ENCODE peak calls at places on chromosomes 13 and 19, in six cellular contexts. Z, S, I, Y, R and V are unnamed samples.

GRCh38 chr13:59490651-59491050 is 673.1 kb downstream of the DIAPH3 start:
- DNase-seq in I (no peak), Y (no peak), R (no peak), Z (no peak), S (no peak), V (no peak)

GRCh38 chr13:44679602-44680001 is 103.5 kb upstream of the TSC22D1 start:
- DNase-seq in Y (peak), R (no peak), I (no peak), S (no peak), Z (peak), V (no peak)

GRCh38 chr19:50702870-50703829 is 16.5 kb downstream of the SHANK1 start:
- DNase-seq in Y (no peak), Z (peak), S (no peak), I (no peak), R (no peak), V (no peak)

GRCh38 chr13:24985102-24985501 is 110.8 kb upstream of the PABPC3 start:
- DNase-seq in Z (no peak), R (peak), I (no peak), S (no peak), Y (no peak), V (peak)

GRCh38 chr13:42071667-42072419 is 23.4 kb downstream of the DGKH start:
- DNase-seq in Z (peak), Y (peak), R (no peak), I (no peak), S (no peak), V (no peak)

GRCh38 chr13:47085346-47085745 is 188.5 kb upstream of the HTR2A start:
- DNase-seq in I (no peak), Z (peak), S (no peak), Y (no peak), R (no peak), V (no peak)

GRCh38 chr19:6234527-6234926 is 45.2 kb downstream of the MLLT1 start:
- DNase-seq in Z (peak), S (no peak), R (no peak), Y (peak), I (no peak), V (no peak)

GRCh38 chr19:979318-979741 is 4.8 kb upstream of the WDR18 start:
- DNase-seq in Y (peak), Z (no peak), R (no peak), I (no peak), S (no peak), V (no peak)

GRCh38 chr13:38334845-38335244 is 14.8 kb upstream of the UFM1 start:
- DNase-seq in S (no peak), Y (no peak), R (no peak), Z (no peak), I (no peak), V (no peak)

GRCh38 chr13:28792992-28793391 is 27.1 kb upstream of the MTUS2 start:
- DNase-seq in Y (peak), Z (peak), I (no peak), R (no peak), S (no peak), V (no peak)

GRCh38 chr13:75369986-75370385 is 112.0 kb downstream of the TBC1D4 start:
- DNase-seq in R (no peak), Z (no peak), S (no peak), I (no peak), Y (no peak), V (no peak)

GRCh38 chr13:26052136-26052736 is 420 bp upstream of the SHISA2 start:
- DNase-seq in Z (no peak), S (no peak), R (peak), I (no peak), Y (no peak), V (no peak)

GRCh38 chr13:74134777-74135305 is 637 bp upstream of the KLF12 start:
- DNase-seq in Y (no peak), Z (no peak), R (peak), I (no peak), S (no peak), V (no peak)

GRCh38 chr13:77832339-77833100 is 86.1 kb downstream of the EDNRB start:
- DNase-seq in Y (peak), I (no peak), Z (peak), R (no peak), S (no peak), V (no peak)

GRCh38 chr19:48632692-48633147 is 4.5 kb downstream of the DBP start:
- DNase-seq in S (no peak), Z (peak), R (no peak), Y (no peak), I (no peak), V (no peak)

GRCh38 chr19:45117167-45117594 is 24.2 kb downstream of the PPP1R37 start:
- DNase-seq in Z (peak), R (no peak), Y (peak), S (no peak), I (no peak), V (no peak)

GRCh38 chr13:71412231-71412630 is 454.8 kb downstream of the DACH1 start:
- DNase-seq in Z (no peak), Y (peak), R (no peak), I (no peak), S (no peak), V (no peak)

GRCh38 chr19:17441241-17442135 is 7.0 kb downstream of the TMEM221 start:
- DNase-seq in I (no peak), R (peak), Z (no peak), S (no peak), Y (peak), V (peak)

GRCh38 chr13:77002590-77003190 is 10.8 kb downstream of the CLN5 start:
- DNase-seq in S (no peak), Y (peak), Z (peak), I (no peak), R (peak), V (no peak)

GRCh38 chr13:50757021-50757420 is 86.5 kb downstream of the DLEU7 start:
- DNase-seq in S (no peak), I (no peak), R (no peak), Y (peak), Z (no peak), V (no peak)

GRCh38 chr19:56111601-56112312 is 9.3 kb downstream of the ZNF787 start:
- DNase-seq in I (no peak), R (no peak), Y (no peak), S (no peak), Z (no peak), V (no peak)

GRCh38 chr19:43502419-43502976 is 2.0 kb downstream of the PHLDB3 start:
- DNase-seq in S (no peak), Y (no peak), Z (no peak), I (no peak), R (no peak), V (no peak)

GRCh38 chr19:12346896-12347295 is 13.5 kb upstream of the ZNF563 start:
- DNase-seq in Z (no peak), R (no peak), I (no peak), S (no peak), Y (no peak), V (no peak)

GRCh38 chr19:41868120-41868988 is 8.3 kb downstream of the RPS19 start:
- DNase-seq in Y (no peak), I (no peak), S (no peak), R (no peak), Z (no peak), V (no peak)

DNA sequence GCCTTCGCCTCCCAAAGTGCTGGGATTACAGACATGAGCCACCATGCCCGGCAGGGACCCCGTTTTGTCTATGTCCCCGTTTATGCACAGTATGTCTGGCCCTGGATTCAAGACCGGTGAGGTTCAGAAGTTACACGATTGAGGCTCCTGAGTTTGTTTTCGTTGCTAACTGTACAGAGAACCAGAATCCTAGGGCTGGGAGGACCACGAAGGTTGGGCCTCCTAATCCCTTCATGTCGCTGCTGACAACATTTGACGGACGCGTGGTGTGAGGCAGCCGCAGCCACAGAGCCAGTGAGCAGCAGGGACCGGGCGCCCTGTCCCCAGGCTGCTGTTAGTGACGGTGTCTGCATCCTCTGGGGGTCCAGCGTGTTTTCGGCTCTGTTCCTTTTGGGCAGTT is 91.4 kb downstream of the ATP11A start:
- DNase-seq in I (no peak), Z (no peak), S (no peak), R (no peak), Y (no peak), V (no peak)
- H3K18ac ChIP-seq in I (no peak), Z (no peak), S (peak), R (no peak), Y (no peak), V (no peak)

GRCh38 chr19:15954820-15955219 is 6.0 kb downstream of the OR10H4 start:
- DNase-seq in Y (no peak), Z (no peak), R (no peak), S (no peak), I (no peak), V (no peak)
- H2BK15ac ChIP-seq in Y (no peak), Z (no peak), R (no peak), S (no peak), I (no peak), V (no peak)

GRCh38 chr19:36418287-36419001 is at the start of gene ZFP82:
- DNase-seq in Z (peak), Y (peak), S (peak), R (peak), I (peak), V (peak)
- H3K18ac ChIP-seq in Z (peak), Y (peak), S (peak), R (peak), I (peak), V (peak)

DNA sequence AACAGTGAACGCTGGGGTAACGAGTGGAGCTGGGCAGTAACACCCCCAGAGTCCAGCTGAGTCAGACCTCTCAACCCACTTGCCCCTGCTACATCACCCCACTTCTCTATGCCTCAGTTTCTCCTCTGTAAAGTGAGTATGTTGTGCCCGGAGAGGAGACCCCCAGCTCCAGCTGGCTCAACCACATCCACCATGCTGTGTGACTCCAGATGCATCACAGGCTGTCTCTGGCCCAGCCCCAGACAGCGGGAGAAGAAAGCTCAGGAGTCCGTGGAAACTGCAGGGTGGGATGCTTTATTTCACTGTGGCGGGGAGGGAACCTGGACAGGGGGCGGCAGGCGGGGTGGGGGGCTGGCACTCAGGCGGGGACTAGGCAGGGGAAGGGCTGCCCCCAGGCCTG is 9.6 kb upstream of the ELL start:
- DNase-seq in S (no peak), R (no peak), Y (no peak), Z (no peak), I (no peak), V (no peak)
- H2BK15ac ChIP-seq in S (no peak), R (no peak), Y (no peak), Z (no peak), I (no peak), V (no peak)

GRCh38 chr19:40750285-40751064 is at the start of gene ACTMAP:
- DNase-seq in I (peak), R (peak), Z (peak), S (peak), Y (peak), V (peak)
- H3K18ac ChIP-seq in I (peak), R (peak), Z (peak), S (peak), Y (peak), V (peak)

DNA sequence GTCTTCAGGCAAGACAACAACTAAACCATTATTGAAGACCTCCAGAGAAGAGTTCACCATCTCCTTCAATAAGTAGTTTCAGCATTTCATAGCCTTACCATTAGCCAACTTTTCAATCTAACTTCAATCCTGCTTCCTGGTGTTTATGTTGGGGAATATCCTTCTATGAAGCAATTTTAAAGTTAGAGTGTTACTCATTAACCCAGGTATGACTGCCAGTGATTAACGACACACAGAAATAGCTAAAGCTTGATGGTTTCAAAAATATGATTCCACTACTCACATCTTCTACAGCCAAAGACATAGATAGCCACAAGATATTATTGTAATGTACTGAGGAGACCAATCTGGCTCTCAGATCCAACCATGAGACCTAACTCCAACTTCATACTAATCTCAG is 403.2 kb downstream of the EFNB2 start:
- DNase-seq in I (no peak), Z (no peak), S (no peak), R (no peak), Y (no peak), V (no peak)
- H2BK15ac ChIP-seq in I (no peak), Z (peak), S (no peak), R (no peak), Y (no peak), V (no peak)